ENCODE peak calls at places on chromosomes 7 and 10, in eight cellular contexts. One of them, this sample, is unnamed.

GRCh38 chr7:95929710-95930295 is 157.4 kb downstream of the DYNC1I1 start:
- DNase-seq in tibial artery: no peak
- DNase-seq in mesothelial cell of epicardium: no peak
- DNase-seq in IMR-90: no peak
- DNase-seq in nephron progenitor cell: no peak
- DNase-seq in Panc1: no peak
- DNase-seq in lung: no peak
- DNase-seq in adrenal gland: no peak
- DNase-seq in this sample: no peak

GRCh38 chr10:6579904-6580278 is at the start of gene PRKCQ:
- DNase-seq in tibial artery: no peak
- DNase-seq in mesothelial cell of epicardium: no peak
- DNase-seq in IMR-90: peak
- DNase-seq in nephron progenitor cell: no peak
- DNase-seq in Panc1: no peak
- DNase-seq in lung: no peak
- DNase-seq in adrenal gland: no peak
- DNase-seq in this sample: no peak

GRCh38 chr10:21336476-21337170 is 188.9 kb downstream of the SKIDA1 start:
- DNase-seq in tibial artery: peak
- DNase-seq in mesothelial cell of epicardium: peak
- DNase-seq in IMR-90: peak
- DNase-seq in nephron progenitor cell: no peak
- DNase-seq in Panc1: no peak
- DNase-seq in lung: peak
- DNase-seq in adrenal gland: peak
- DNase-seq in this sample: peak

GRCh38 chr10:88062798-88063472 is 199.5 kb downstream of the PTEN start:
- DNase-seq in tibial artery: no peak
- DNase-seq in mesothelial cell of epicardium: no peak
- DNase-seq in IMR-90: peak
- DNase-seq in nephron progenitor cell: no peak
- DNase-seq in Panc1: no peak
- DNase-seq in lung: no peak
- DNase-seq in adrenal gland: no peak
- DNase-seq in this sample: no peak

GRCh38 chr10:92857904-92858514 is 9.7 kb downstream of the EXOC6 start:
- DNase-seq in tibial artery: no peak
- DNase-seq in mesothelial cell of epicardium: no peak
- DNase-seq in IMR-90: no peak
- DNase-seq in nephron progenitor cell: no peak
- DNase-seq in Panc1: no peak
- DNase-seq in lung: no peak
- DNase-seq in adrenal gland: no peak
- DNase-seq in this sample: no peak

GRCh38 chr7:131895541-131896173 is 339.2 kb upstream of the PODXL start:
- DNase-seq in tibial artery: no peak
- DNase-seq in mesothelial cell of epicardium: no peak
- DNase-seq in IMR-90: peak
- DNase-seq in nephron progenitor cell: no peak
- DNase-seq in Panc1: peak
- DNase-seq in lung: no peak
- DNase-seq in adrenal gland: no peak
- DNase-seq in this sample: peak

GRCh38 chr10:16750461-16750860 is 66.8 kb downstream of the RSU1 start:
- DNase-seq in tibial artery: no peak
- DNase-seq in mesothelial cell of epicardium: no peak
- DNase-seq in IMR-90: peak
- DNase-seq in nephron progenitor cell: no peak
- DNase-seq in Panc1: no peak
- DNase-seq in lung: no peak
- DNase-seq in adrenal gland: no peak
- DNase-seq in this sample: no peak

GRCh38 chr7:42414961-42415505 is 178.0 kb upstream of the GLI3 start:
- DNase-seq in tibial artery: no peak
- DNase-seq in mesothelial cell of epicardium: no peak
- DNase-seq in IMR-90: no peak
- DNase-seq in nephron progenitor cell: no peak
- DNase-seq in Panc1: no peak
- DNase-seq in lung: no peak
- DNase-seq in adrenal gland: no peak
- DNase-seq in this sample: no peak

GRCh38 chr10:49571419-49571818 is 32.5 kb upstream of the ERCC6 start:
- DNase-seq in tibial artery: no peak
- DNase-seq in mesothelial cell of epicardium: no peak
- DNase-seq in IMR-90: peak
- DNase-seq in nephron progenitor cell: no peak
- DNase-seq in Panc1: no peak
- DNase-seq in lung: no peak
- DNase-seq in adrenal gland: no peak
- DNase-seq in this sample: no peak

GRCh38 chr10:1600861-1601260 is 136.5 kb downstream of the ADARB2 start:
- DNase-seq in tibial artery: no peak
- DNase-seq in mesothelial cell of epicardium: no peak
- DNase-seq in IMR-90: no peak
- DNase-seq in nephron progenitor cell: no peak
- DNase-seq in Panc1: no peak
- DNase-seq in lung: no peak
- DNase-seq in adrenal gland: no peak
- DNase-seq in this sample: peak

GRCh38 chr10:101218423-101219136 is 10.7 kb downstream of the LBX1 start:
- DNase-seq in tibial artery: no peak
- DNase-seq in mesothelial cell of epicardium: no peak
- DNase-seq in IMR-90: no peak
- DNase-seq in nephron progenitor cell: peak
- DNase-seq in Panc1: no peak
- DNase-seq in lung: no peak
- DNase-seq in adrenal gland: no peak
- DNase-seq in this sample: no peak

GRCh38 chr10:101216631-101217425 is 12.4 kb downstream of the LBX1 start:
- DNase-seq in tibial artery: no peak
- DNase-seq in mesothelial cell of epicardium: no peak
- DNase-seq in IMR-90: no peak
- DNase-seq in nephron progenitor cell: peak
- DNase-seq in Panc1: no peak
- DNase-seq in lung: no peak
- DNase-seq in adrenal gland: no peak
- DNase-seq in this sample: no peak

GRCh38 chr10:101216207-101216607 is 13.1 kb downstream of the LBX1 start:
- DNase-seq in tibial artery: no peak
- DNase-seq in mesothelial cell of epicardium: no peak
- DNase-seq in IMR-90: no peak
- DNase-seq in nephron progenitor cell: peak
- DNase-seq in Panc1: no peak
- DNase-seq in lung: no peak
- DNase-seq in adrenal gland: no peak
- DNase-seq in this sample: no peak

GRCh38 chr10:101219137-101219945 is 9.9 kb downstream of the LBX1 start:
- DNase-seq in tibial artery: no peak
- DNase-seq in mesothelial cell of epicardium: no peak
- DNase-seq in IMR-90: no peak
- DNase-seq in nephron progenitor cell: no peak
- DNase-seq in Panc1: no peak
- DNase-seq in lung: no peak
- DNase-seq in adrenal gland: no peak
- DNase-seq in this sample: no peak

DNA sequence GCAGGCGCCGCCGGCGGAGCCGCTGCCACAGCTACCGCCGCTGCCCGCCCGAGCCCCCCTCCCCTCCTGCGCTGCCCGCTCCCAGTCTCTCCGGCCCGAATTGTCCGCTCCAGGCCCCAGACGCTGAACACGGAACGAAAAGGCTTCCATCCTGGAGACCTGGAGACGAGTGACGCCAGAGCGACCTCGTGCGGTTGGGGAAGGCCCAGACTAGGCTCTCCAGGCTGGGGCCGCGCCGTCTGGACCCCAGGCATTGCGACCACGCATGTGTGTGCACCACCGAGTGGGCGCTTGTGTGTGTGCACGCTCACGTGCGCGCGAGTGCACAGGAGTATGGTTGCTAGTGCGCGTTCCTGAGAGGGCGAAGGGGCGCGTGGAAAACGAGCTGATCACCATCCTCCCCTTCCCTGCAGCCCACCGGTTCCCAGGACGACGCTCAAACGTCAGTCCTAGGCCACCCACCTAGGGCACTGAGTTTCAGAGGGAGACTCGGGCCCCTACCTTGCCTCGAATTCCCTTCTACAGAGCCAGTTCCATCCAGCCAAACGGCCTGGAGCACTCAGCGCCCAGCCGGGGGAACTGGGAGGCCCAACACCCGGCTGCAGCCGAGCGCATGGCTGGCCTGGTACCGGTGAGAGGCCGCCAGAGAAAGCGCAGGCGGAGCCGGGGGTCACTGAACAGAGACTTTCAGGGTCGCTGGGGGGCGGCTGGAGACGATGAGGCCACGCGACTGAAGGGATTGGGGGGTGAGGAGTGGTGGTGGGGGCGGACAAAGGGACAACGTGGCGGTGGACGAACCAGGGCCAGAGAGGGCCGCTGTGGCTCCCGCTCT is 11.6 kb downstream of the LBX1 start:
- DNase-seq in tibial artery: no peak
- DNase-seq in mesothelial cell of epicardium: peak
- DNase-seq in IMR-90: peak
- DNase-seq in nephron progenitor cell: peak
- DNase-seq in Panc1: no peak
- DNase-seq in lung: no peak
- DNase-seq in adrenal gland: peak
- DNase-seq in this sample: no peak
- TF ChIP-seq CTCF in tibial artery: no peak
- TF ChIP-seq CTCF in mesothelial cell of epicardium: peak
- TF ChIP-seq CTCF in IMR-90: peak
- TF ChIP-seq CTCF in nephron progenitor cell: peak
- TF ChIP-seq CTCF in Panc1: peak
- TF ChIP-seq CTCF in lung: no peak
- TF ChIP-seq CTCF in adrenal gland: no peak
- TF ChIP-seq CTCF in this sample: peak

DNA sequence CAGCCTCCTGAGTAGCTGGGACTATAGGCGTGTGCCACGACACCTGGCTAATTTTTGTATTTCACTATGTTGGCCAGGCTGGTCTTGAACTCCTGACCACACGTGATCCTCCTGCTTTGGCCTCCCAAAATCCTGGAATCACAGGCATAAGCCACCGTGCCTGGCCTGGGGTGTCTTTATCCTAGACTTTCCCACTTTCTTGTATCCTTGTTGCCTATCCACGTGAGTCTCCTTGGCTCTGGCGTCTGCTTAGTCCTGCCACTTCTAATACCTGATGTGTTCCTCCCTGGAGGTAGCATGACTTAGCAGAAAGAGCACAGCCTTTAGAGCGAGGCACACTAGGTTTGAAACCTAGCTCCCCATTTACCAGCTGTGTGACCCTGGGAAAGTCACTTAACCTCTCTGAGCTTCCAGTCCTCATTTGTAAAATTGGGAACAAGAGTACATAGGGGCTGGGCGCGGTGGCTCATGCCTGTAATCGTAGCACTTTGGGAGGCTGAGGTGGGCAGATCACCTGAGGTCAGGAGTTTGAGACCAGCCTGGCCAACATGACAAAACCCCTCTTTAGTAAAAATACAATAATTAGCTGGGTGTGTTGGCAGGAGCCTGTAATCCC is 344.6 kb downstream of the TYW1 start:
- DNase-seq in tibial artery: no peak
- DNase-seq in mesothelial cell of epicardium: no peak
- DNase-seq in IMR-90: no peak
- DNase-seq in nephron progenitor cell: no peak
- DNase-seq in Panc1: no peak
- DNase-seq in lung: no peak
- DNase-seq in adrenal gland: no peak
- DNase-seq in this sample: peak
- TF ChIP-seq CTCF in tibial artery: no peak
- TF ChIP-seq CTCF in mesothelial cell of epicardium: no peak
- TF ChIP-seq CTCF in IMR-90: no peak
- TF ChIP-seq CTCF in nephron progenitor cell: no peak
- TF ChIP-seq CTCF in Panc1: no peak
- TF ChIP-seq CTCF in lung: no peak
- TF ChIP-seq CTCF in adrenal gland: no peak
- TF ChIP-seq CTCF in this sample: no peak

DNA sequence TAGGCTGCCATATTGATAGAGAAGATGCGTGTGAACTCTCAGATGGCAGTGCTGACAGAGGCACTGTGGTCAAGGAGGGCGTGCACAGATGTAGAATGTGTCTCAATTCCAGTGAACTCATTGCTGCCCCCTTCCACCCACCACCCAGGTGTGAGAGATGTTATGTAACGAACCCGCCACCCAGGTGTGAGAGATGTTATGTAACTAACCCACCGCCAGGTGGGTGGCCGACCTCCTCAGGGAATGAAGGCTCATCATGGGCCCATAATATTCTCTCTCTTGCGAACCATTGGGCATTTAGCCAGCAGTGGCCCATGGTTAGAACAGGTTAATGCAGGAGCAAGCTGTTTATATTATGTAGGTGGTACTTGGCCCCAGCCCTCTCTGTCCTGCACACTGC is 140.4 kb upstream of the MTPN start:
- DNase-seq in tibial artery: no peak
- DNase-seq in mesothelial cell of epicardium: no peak
- DNase-seq in IMR-90: no peak
- DNase-seq in nephron progenitor cell: no peak
- DNase-seq in Panc1: no peak
- DNase-seq in lung: no peak
- DNase-seq in adrenal gland: no peak
- DNase-seq in this sample: no peak
- TF ChIP-seq CTCF in tibial artery: no peak
- TF ChIP-seq CTCF in mesothelial cell of epicardium: no peak
- TF ChIP-seq CTCF in IMR-90: no peak
- TF ChIP-seq CTCF in nephron progenitor cell: no peak
- TF ChIP-seq CTCF in Panc1: no peak
- TF ChIP-seq CTCF in lung: no peak
- TF ChIP-seq CTCF in adrenal gland: no peak
- TF ChIP-seq CTCF in this sample: no peak

GRCh38 chr10:18104223-18104872 is 35.9 kb upstream of the CACNB2 start:
- DNase-seq in tibial artery: peak
- DNase-seq in mesothelial cell of epicardium: no peak
- DNase-seq in IMR-90: peak
- DNase-seq in nephron progenitor cell: peak
- DNase-seq in Panc1: peak
- DNase-seq in lung: peak
- DNase-seq in adrenal gland: peak
- DNase-seq in this sample: no peak
- TF ChIP-seq CTCF in tibial artery: peak
- TF ChIP-seq CTCF in mesothelial cell of epicardium: peak
- TF ChIP-seq CTCF in IMR-90: peak
- TF ChIP-seq CTCF in nephron progenitor cell: peak
- TF ChIP-seq CTCF in Panc1: peak
- TF ChIP-seq CTCF in lung: no peak
- TF ChIP-seq CTCF in adrenal gland: peak
- TF ChIP-seq CTCF in this sample: peak

GRCh38 chr10:101780187-101780817 is 2.9 kb downstream of the NPM3 start:
- DNase-seq in tibial artery: no peak
- DNase-seq in mesothelial cell of epicardium: no peak
- DNase-seq in IMR-90: no peak
- DNase-seq in nephron progenitor cell: no peak
- DNase-seq in Panc1: no peak
- DNase-seq in lung: no peak
- DNase-seq in adrenal gland: no peak
- DNase-seq in this sample: no peak
- TF ChIP-seq CTCF in tibial artery: no peak
- TF ChIP-seq CTCF in mesothelial cell of epicardium: no peak
- TF ChIP-seq CTCF in IMR-90: no peak
- TF ChIP-seq CTCF in nephron progenitor cell: no peak
- TF ChIP-seq CTCF in Panc1: no peak
- TF ChIP-seq CTCF in lung: no peak
- TF ChIP-seq CTCF in adrenal gland: no peak
- TF ChIP-seq CTCF in this sample: no peak

This sample was measured in osteocyte.